ENCODE peak calls at places on chromosomes 1 and 21, in four cellular contexts. K, G, E and B are unnamed samples.

GRCh38 chr1:111142358-111142975 is 2.4 kb downstream of the CEPT1 start:
- DNase-seq in K (no peak), G (peak; percentile 4), E (no peak), B (no peak)

GRCh38 chr1:160206421-160207117 is 1.4 kb downstream of the PEA15 start:
- DNase-seq in K (peak; percentile 92), G (peak; percentile 94), E (no peak), B (peak; percentile 85)

GRCh38 chr21:44836666-44837471 is 19.0 kb upstream of the SUMO3 start:
- DNase-seq in K (peak; percentile 55), G (peak; percentile 54), E (peak; percentile 41), B (no peak)

GRCh38 chr1:28309702-28310101 is 19.1 kb upstream of the MED18 start:
- DNase-seq in K (no peak), G (no peak), E (no peak), B (no peak)

GRCh38 chr21:44463716-44464115 is 8.4 kb downstream of the LRRC3 start:
- DNase-seq in K (no peak), G (no peak), E (no peak), B (no peak)

GRCh38 chr1:199404976-199405375 is 622.5 kb upstream of the NR5A2 start:
- DNase-seq in K (peak; percentile 12), G (peak; percentile 16), E (no peak), B (peak; percentile 41)

GRCh38 chr1:243287652-243288051 is 31.8 kb downstream of the SDCCAG8 start:
- DNase-seq in K (peak; percentile 96), G (peak; percentile 88), E (no peak), B (peak; percentile 84)

GRCh38 chr1:192546596-192547199 is 28.9 kb upstream of the RGS1 start:
- DNase-seq in K (peak; percentile 49), G (peak; percentile 77), E (no peak), B (no peak)

GRCh38 chr1:201551096-201551495 is 12.2 kb downstream of the NAV1 start:
- DNase-seq in K (no peak), G (no peak), E (no peak), B (no peak)

DNA sequence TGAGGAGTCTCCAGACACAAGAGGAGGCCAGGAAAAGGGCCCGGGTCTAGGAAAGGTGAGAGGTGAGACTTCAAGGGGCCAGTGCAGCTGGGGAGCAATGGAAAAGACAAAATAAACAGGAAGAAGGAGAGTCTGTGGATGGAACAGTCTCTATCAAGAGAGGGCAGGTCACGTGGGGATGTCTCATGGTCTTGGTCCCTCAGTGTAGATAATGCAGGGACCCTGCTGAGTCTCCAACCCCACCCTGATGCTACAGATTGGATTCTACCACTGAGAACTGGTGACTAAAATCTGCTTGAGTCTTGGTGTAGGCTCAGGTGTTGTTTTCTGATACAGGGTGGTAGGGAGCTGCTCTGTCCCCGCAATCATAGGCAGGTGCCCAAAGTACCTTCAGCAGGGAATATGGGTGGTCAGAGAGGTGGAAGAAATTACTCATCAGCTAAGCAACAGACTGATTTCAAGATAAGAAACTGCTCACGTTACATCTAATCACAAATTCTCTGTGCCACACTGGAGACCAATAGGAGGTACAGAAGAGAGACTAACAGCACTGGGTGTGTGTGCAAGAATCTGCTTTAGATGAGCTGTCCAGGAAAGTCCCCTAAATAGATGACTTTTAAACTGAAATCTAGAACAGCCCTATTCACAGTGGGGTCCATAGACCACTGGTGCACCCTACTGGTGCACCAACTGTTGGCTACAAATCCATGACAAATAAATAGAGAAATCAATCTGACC is 101.5 kb upstream of the TLR5 start:
- DNase-seq in K (peak; percentile 19), G (peak; percentile 32), E (no peak), B (peak; percentile 26)
- TF ChIP-seq CTCF in K (no peak), G (peak; percentile 36), E (peak; percentile 12), B (peak; percentile 41)

GRCh38 chr1:227788279-227789041 is 27.0 kb upstream of the PRSS38 start:
- DNase-seq in K (no peak), G (no peak), E (peak; percentile 89), B (peak; percentile 20)

GRCh38 chr1:227789881-227790400 is 25.5 kb upstream of the PRSS38 start:
- DNase-seq in K (no peak), G (no peak), E (no peak), B (no peak)

GRCh38 chr1:227790868-227791267 is 24.6 kb upstream of the PRSS38 start:
- DNase-seq in K (no peak), G (no peak), E (no peak), B (no peak)

GRCh38 chr1:227787513-227788278 is 27.8 kb upstream of the PRSS38 start:
- DNase-seq in K (peak; percentile 81), G (peak; percentile 78), E (peak; percentile 95), B (peak; percentile 95)

GRCh38 chr1:227789042-227789880 is 26.2 kb upstream of the PRSS38 start:
- DNase-seq in K (no peak), G (peak; percentile 20), E (no peak), B (peak; percentile 23)
- H3K4me3 ChIP-seq in K (no peak overlapping the region), G (no peak overlapping the region), E (peak overlapping the region; percentile 34), B (peak overlapping the region; percentile 44)

GRCh38 chr1:41883507-41883906 is 35.2 kb downstream of the HIVEP3 start:
- DNase-seq in K (no peak), G (no peak), E (no peak), B (no peak)
- TF ChIP-seq CTCF in K (no peak), G (no peak), E (no peak), B (no peak)

GRCh38 chr1:169586395-169587255 is at the start of gene F5:
- DNase-seq in K (peak; percentile 58), G (peak; percentile 72), E (peak; percentile 86), B (peak; percentile 52)
- H3K4me3 ChIP-seq in K (no peak within 1 kb of the TSS), G (no peak within 1 kb of the TSS), E (no peak within 1 kb of the TSS), B (no peak within 1 kb of the TSS)

GRCh38 chr1:165763442-165763841 is 5.2 kb downstream of the TMCO1 start:
- DNase-seq in K (no peak), G (no peak), E (no peak), B (no peak)

GRCh38 chr1:165772739-165773138 is 4.1 kb upstream of the TMCO1 start:
- DNase-seq in K (peak; percentile 18), G (no peak), E (no peak), B (no peak)

GRCh38 chr1:165764277-165764676 is 4.4 kb downstream of the TMCO1 start:
- DNase-seq in K (no peak), G (no peak), E (no peak), B (no peak)

GRCh38 chr1:165773324-165773965 is 4.8 kb upstream of the TMCO1 start:
- DNase-seq in K (peak; percentile 94), G (peak; percentile 78), E (no peak), B (peak; percentile 62)

GRCh38 chr1:165768513-165769394 is at the start of gene TMCO1:
- DNase-seq in K (peak; percentile 99), G (peak; percentile 99), E (peak; percentile 99), B (peak; percentile 97)
- TF ChIP-seq CTCF in K (peak; percentile 33), G (peak; percentile 51), E (peak; percentile 28), B (peak; percentile 24)